ENCODE peak calls at places on chromosomes 4 and X, in four cellular contexts. R, B, V and S are unnamed samples.
A peak's percentile ranks its signal among the peaks of the same experiment; 100 is the strongest.

GRCh38 chr4:140242357-140243284 is 88.6 kb upstream of the MAML3 start:
- DNase-seq in R (no peak), B (no peak), V (no peak), S (no peak)

GRCh38 chr4:7206856-7207567 is 14.7 kb downstream of the SORCS2 start:
- DNase-seq in B (no peak), V (no peak), R (peak; percentile 60), S (peak; percentile 56)

GRCh38 chrX:74536142-74537010 is 78.0 kb downstream of the RLIM start:
- DNase-seq in B (no peak), R (peak; percentile 22), V (peak; percentile 71), S (no peak)

GRCh38 chr4:186651624-186652023 is 72.0 kb downstream of the FAT1 start:
- DNase-seq in R (no peak), V (no peak), B (no peak), S (peak; percentile 28)

GRCh38 chr4:175509320-175509719 is 302.7 kb downstream of the GPM6A start:
- DNase-seq in V (no peak), R (peak; percentile 5), B (peak; percentile 12), S (no peak)

GRCh38 chr4:156475322-156475721 is 496.3 kb downstream of the PDGFC start:
- DNase-seq in R (no peak), V (no peak), B (peak; percentile 15), S (no peak)

GRCh38 chr4:38024203-38024504 is 64.0 kb downstream of the PTTG2 start:
- DNase-seq in R (no peak), V (no peak), B (no peak), S (no peak)

GRCh38 chr4:93203708-93204107 is 624.8 kb upstream of the ATOH1 start:
- DNase-seq in V (no peak), B (peak; percentile 6), R (no peak), S (no peak)

GRCh38 chr4:152572417-152573086 is 36.7 kb upstream of the FBXW7 start:
- DNase-seq in V (no peak), R (no peak), B (no peak), S (peak; percentile 4)
- TF ChIP-seq EP300 in V (no peak), R (peak; percentile 90), B (no peak), S (no peak)

DNA sequence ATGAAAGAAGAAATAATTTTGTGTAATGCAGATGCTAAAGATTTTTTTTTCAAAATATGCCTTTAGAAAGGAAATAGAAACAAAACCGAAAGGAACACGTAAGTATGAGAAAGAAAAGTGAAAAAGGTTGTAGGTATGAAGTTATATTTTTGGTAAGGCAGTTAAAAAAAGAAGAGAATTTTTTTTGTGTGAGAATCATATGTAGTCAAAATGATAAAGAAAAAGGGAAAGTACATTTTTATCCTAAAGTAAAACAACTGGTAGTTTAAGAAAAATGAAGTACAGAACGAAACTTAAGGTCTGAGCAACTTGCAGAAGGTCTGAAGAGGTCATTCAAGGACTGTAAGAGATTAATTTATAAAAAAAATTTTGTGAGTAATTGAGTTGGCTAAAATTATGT is 164.0 kb upstream of the TRAM1L1 start:
- DNase-seq in V (no peak), B (no peak), R (no peak), S (no peak)
- TF ChIP-seq JUN in V (no peak), B (no peak), R (no peak), S (no peak)

DNA sequence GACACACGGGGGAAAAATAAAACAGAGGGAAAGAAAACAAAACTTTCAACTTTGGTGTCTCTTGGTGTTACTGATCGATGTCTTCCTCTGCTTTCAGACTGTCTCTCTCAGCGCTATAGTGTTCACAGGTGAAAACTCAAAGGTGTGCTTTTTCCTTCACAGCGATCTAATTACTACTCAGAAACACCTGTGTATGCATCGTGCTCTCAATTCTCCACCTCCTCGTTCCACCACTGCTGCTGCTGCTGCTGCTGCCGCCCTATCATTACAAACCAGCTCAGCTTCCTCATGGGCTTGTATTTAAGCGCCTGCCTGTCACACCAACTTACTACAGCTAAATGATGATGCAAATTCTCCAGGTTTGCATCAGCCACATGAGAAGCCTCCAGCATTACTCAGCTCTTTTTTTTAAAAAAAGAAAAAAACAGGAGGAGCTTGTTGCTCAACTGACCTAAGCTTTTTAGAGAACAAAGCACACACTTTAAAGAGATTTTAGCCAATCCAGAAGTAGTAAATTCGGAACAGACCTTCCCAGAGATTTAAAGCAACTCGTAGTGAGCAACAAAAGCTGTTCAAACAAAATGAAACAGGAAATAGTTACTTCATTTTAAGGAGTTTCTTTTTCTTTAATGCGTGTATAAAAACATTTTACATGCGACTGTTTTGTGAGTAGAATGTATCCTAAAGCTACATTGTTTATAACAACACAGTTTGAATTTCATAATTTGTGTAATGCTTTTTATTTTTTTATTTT is at the start of gene SLC7A11:
- DNase-seq in B (peak; percentile 97), V (peak; percentile 58), R (peak; percentile 71), S (peak; percentile 20)
- TF ChIP-seq EP300 in B (peak; percentile 91), V (no peak), R (peak; percentile 91), S (peak; percentile 54)

DNA sequence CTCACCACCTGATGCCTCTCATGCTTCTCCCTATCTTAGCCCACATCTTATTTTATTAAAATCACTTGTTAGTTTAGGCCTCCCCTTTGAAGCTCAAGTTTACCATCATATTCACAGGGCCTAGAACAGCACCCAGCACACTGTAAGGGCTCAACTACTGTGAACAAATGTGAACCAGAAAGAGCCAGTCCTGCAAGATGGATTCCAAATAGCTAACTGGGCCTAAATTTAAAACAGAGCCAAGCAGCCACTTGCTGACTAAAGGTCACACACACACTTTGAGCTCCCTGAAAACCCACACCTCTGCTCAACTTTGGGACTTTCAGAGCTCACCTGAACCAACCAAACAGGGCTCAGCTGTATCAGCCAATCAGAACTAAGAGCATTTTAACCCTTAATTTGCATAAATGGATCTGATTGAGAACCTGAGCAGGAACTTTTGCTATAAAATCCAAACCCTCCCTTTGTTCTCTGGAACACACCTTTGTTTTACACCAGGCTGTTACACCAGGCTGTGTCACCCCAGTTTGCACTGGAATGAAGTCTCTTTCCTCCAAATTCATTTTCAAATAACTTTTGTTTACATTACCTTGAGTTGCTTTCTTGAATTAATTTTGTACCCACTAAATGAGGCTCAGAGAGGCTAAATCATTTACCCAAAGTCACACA is 62.1 kb upstream of the EXOC1L start:
- DNase-seq in B (no peak), V (no peak), R (no peak), S (no peak)
- TF ChIP-seq JUN in B (no peak), V (no peak), R (no peak), S (no peak)

DNA sequence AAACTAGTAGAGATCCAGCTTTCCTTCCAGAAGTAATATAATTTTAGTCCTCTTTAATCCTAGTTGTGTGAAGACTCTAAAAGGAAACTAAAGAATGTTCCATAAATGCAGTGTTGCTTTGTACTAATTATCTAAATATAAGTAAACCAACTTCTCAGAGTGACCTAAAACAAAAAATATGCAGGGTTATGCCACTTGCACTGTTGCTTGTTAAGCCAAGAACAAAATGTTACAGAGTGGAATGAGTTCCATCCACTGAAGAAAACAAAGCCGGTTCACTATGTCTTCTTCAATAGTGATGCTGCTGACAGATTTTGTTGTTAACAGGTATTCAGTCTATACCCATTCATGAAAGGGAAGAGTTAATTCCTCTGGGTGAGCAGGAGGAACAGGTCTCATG is 252.0 kb upstream of the DIAPH2 start:
- DNase-seq in V (no peak), B (no peak), R (no peak), S (no peak)
- TF ChIP-seq EP300 in V (no peak), B (no peak), R (no peak), S (no peak)

GRCh38 chr4:54384563-54384962 is 155.5 kb downstream of the PDGFRA start:
- DNase-seq in B (peak; percentile 3), R (no peak), V (no peak), S (no peak)
- TF ChIP-seq JUN in B (no peak), R (no peak), V (no peak), S (no peak)